ENCODE peak calls at places on chromosomes 2 and 18, in six cellular contexts. One of them, this sample, is unnamed.

GRCh38 chr2:219968685-219969345 is 341.4 kb downstream of the SLC4A3 start:
- DNase-seq in Peyer's patch: no peak
- DNase-seq in uterus: no peak
- DNase-seq in HFF-Myc: no peak
- DNase-seq in GM13976: no peak
- DNase-seq in cardiac muscle cell: no peak
- DNase-seq in this sample: peak

GRCh38 chr18:31576670-31577069 is 15.0 kb upstream of the TTR start:
- DNase-seq in cardiac muscle cell: no peak
- DNase-seq in GM13976: no peak
- DNase-seq in Peyer's patch: no peak
- DNase-seq in HFF-Myc: no peak
- DNase-seq in uterus: no peak
- DNase-seq in this sample: no peak

GRCh38 chr2:96106991-96107882 is 9.1 kb downstream of the ADRA2B start:
- DNase-seq in GM13976: no peak
- DNase-seq in HFF-Myc: no peak
- DNase-seq in cardiac muscle cell: no peak
- DNase-seq in Peyer's patch: no peak
- DNase-seq in uterus: no peak
- DNase-seq in this sample: no peak

GRCh38 chr18:23825978-23826405 is 136.7 kb downstream of the LAMA3 start:
- DNase-seq in uterus: peak
- DNase-seq in cardiac muscle cell: peak
- DNase-seq in GM13976: no peak
- DNase-seq in HFF-Myc: no peak
- DNase-seq in Peyer's patch: no peak
- DNase-seq in this sample: peak

GRCh38 chr2:58762176-58762781 is 521.2 kb upstream of the FANCL start:
- DNase-seq in Peyer's patch: peak
- DNase-seq in HFF-Myc: peak
- DNase-seq in GM13976: no peak
- DNase-seq in cardiac muscle cell: peak
- DNase-seq in uterus: no peak
- DNase-seq in this sample: no peak

GRCh38 chr2:72993585-72994280 is 76.4 kb downstream of the EMX1 start:
- DNase-seq in cardiac muscle cell: no peak
- DNase-seq in HFF-Myc: no peak
- DNase-seq in uterus: no peak
- DNase-seq in GM13976: no peak
- DNase-seq in Peyer's patch: peak
- DNase-seq in this sample: no peak

GRCh38 chr2:70509565-70509964 is 44.1 kb downstream of the TGFA start:
- DNase-seq in Peyer's patch: no peak
- DNase-seq in HFF-Myc: no peak
- DNase-seq in cardiac muscle cell: no peak
- DNase-seq in GM13976: no peak
- DNase-seq in uterus: no peak
- DNase-seq in this sample: no peak

GRCh38 chr2:204869142-204869823 is 324.0 kb downstream of the PARD3B start:
- DNase-seq in HFF-Myc: no peak
- DNase-seq in Peyer's patch: no peak
- DNase-seq in cardiac muscle cell: no peak
- DNase-seq in uterus: no peak
- DNase-seq in GM13976: no peak
- DNase-seq in this sample: no peak

GRCh38 chr2:199603748-199604291 is 146.1 kb upstream of the SATB2 start:
- DNase-seq in cardiac muscle cell: peak
- DNase-seq in HFF-Myc: peak
- DNase-seq in Peyer's patch: no peak
- DNase-seq in uterus: no peak
- DNase-seq in GM13976: no peak
- DNase-seq in this sample: no peak

GRCh38 chr18:5142131-5142530 is 54.9 kb downstream of the AKAIN1 start:
- DNase-seq in cardiac muscle cell: no peak
- DNase-seq in uterus: no peak
- DNase-seq in GM13976: no peak
- DNase-seq in HFF-Myc: no peak
- DNase-seq in Peyer's patch: no peak
- DNase-seq in this sample: no peak

GRCh38 chr2:88735133-88735532 is 43.7 kb downstream of the RPIA start:
- DNase-seq in uterus: no peak
- DNase-seq in GM13976: no peak
- DNase-seq in HFF-Myc: peak
- DNase-seq in Peyer's patch: no peak
- DNase-seq in cardiac muscle cell: no peak
- DNase-seq in this sample: no peak

GRCh38 chr2:33267745-33268144 is 208.7 kb upstream of the RASGRP3 start:
- DNase-seq in uterus: no peak
- DNase-seq in GM13976: no peak
- DNase-seq in HFF-Myc: no peak
- DNase-seq in Peyer's patch: no peak
- DNase-seq in cardiac muscle cell: no peak
- DNase-seq in this sample: no peak

GRCh38 chr18:32920796-32921787 is 148.3 kb upstream of the KLHL14 start:
- DNase-seq in uterus: no peak
- DNase-seq in GM13976: no peak
- DNase-seq in HFF-Myc: peak
- DNase-seq in cardiac muscle cell: no peak
- DNase-seq in Peyer's patch: no peak
- DNase-seq in this sample: no peak

GRCh38 chr18:21998531-21998930 is 170.9 kb upstream of the GATA6 start:
- DNase-seq in GM13976: no peak
- DNase-seq in Peyer's patch: no peak
- DNase-seq in cardiac muscle cell: peak
- DNase-seq in uterus: no peak
- DNase-seq in HFF-Myc: no peak
- DNase-seq in this sample: no peak

GRCh38 chr2:217973008-217973787 is 29.6 kb downstream of the TNS1 start:
- DNase-seq in GM13976: no peak
- DNase-seq in HFF-Myc: no peak
- DNase-seq in uterus: no peak
- DNase-seq in cardiac muscle cell: no peak
- DNase-seq in Peyer's patch: no peak
- DNase-seq in this sample: no peak

GRCh38 chr2:196293751-196294486 is 122.5 kb upstream of the STK17B start:
- DNase-seq in cardiac muscle cell: no peak
- DNase-seq in HFF-Myc: no peak
- DNase-seq in GM13976: no peak
- DNase-seq in Peyer's patch: no peak
- DNase-seq in uterus: no peak
- DNase-seq in this sample: no peak

GRCh38 chr2:11175293-11175795 is 20.1 kb downstream of the SLC66A3 start:
- DNase-seq in GM13976: no peak
- DNase-seq in cardiac muscle cell: no peak
- DNase-seq in Peyer's patch: no peak
- DNase-seq in HFF-Myc: no peak
- DNase-seq in uterus: no peak
- DNase-seq in this sample: no peak

DNA sequence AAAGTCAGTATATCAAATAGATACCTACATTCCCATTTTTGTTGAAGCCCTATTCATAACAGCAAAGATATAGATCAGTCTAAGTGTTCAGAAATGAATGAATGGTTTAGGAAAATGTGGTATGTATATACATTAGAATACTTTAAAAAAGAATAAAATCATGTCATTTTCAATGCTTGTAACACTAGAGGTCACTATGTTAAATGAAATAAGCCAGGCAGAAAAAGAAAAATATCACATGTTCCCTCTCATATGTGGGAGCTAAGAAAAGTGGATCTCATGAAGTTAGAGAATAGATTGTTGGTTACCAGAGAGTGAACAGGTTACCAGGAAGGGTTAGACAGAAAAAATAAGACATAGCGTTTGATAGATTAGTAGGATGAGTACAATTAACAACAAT is 1111.0 kb upstream of the SLC39A10 start:
- DNase-seq in Peyer's patch: no peak
- DNase-seq in HFF-Myc: no peak
- DNase-seq in cardiac muscle cell: no peak
- DNase-seq in GM13976: no peak
- DNase-seq in uterus: no peak
- DNase-seq in this sample: no peak
- TF ChIP-seq CTCF in Peyer's patch: no peak
- TF ChIP-seq CTCF in HFF-Myc: no peak
- TF ChIP-seq CTCF in cardiac muscle cell: no peak
- TF ChIP-seq CTCF in GM13976: no peak
- TF ChIP-seq CTCF in uterus: no peak
- TF ChIP-seq CTCF in this sample: no peak

GRCh38 chr2:24228470-24228869 is 53.6 kb downstream of the FAM228A start:
- DNase-seq in HFF-Myc: no peak
- DNase-seq in Peyer's patch: no peak
- DNase-seq in GM13976: peak
- DNase-seq in uterus: no peak
- DNase-seq in cardiac muscle cell: peak
- DNase-seq in this sample: no peak
- TF ChIP-seq CTCF in HFF-Myc: peak
- TF ChIP-seq CTCF in Peyer's patch: no peak
- TF ChIP-seq CTCF in GM13976: no peak
- TF ChIP-seq CTCF in uterus: no peak
- TF ChIP-seq CTCF in cardiac muscle cell: peak
- TF ChIP-seq CTCF in this sample: peak

DNA sequence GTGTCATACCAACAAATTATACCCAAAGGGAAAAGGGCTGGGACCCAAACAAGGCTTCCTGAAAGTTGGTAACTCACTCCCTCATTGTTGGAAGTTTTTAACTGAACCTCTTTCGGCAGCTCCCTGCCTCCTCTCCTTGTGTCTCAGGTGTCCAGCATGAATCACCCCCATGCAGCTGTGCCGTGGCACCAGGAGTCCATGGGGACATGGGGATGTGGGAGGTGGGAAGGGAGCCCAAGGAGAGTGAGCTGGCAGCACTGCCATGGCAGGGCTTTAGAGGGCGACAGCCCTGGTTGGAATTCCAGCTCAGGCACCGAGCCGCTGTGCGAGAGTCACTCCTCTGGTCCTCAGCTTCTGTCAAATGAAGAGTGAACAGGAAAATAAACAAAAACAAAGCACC is 12.5 kb upstream of the GYPC start:
- DNase-seq in Peyer's patch: no peak
- DNase-seq in GM13976: no peak
- DNase-seq in cardiac muscle cell: no peak
- DNase-seq in HFF-Myc: no peak
- DNase-seq in uterus: no peak
- DNase-seq in this sample: peak
- TF ChIP-seq CTCF in Peyer's patch: no peak
- TF ChIP-seq CTCF in GM13976: no peak
- TF ChIP-seq CTCF in cardiac muscle cell: no peak
- TF ChIP-seq CTCF in HFF-Myc: no peak
- TF ChIP-seq CTCF in uterus: no peak
- TF ChIP-seq CTCF in this sample: no peak

GRCh38 chr2:30136729-30137444 is 9.9 kb upstream of the YPEL5 start:
- DNase-seq in uterus: no peak
- DNase-seq in cardiac muscle cell: no peak
- DNase-seq in Peyer's patch: no peak
- DNase-seq in GM13976: no peak
- DNase-seq in HFF-Myc: no peak
- DNase-seq in this sample: no peak

GRCh38 chr2:30135541-30135940 is 11.3 kb upstream of the YPEL5 start:
- DNase-seq in cardiac muscle cell: no peak
- DNase-seq in HFF-Myc: no peak
- DNase-seq in Peyer's patch: no peak
- DNase-seq in GM13976: no peak
- DNase-seq in uterus: no peak
- DNase-seq in this sample: no peak

GRCh38 chr2:30139131-30139870 is 7.5 kb upstream of the YPEL5 start:
- DNase-seq in cardiac muscle cell: no peak
- DNase-seq in Peyer's patch: peak
- DNase-seq in HFF-Myc: no peak
- DNase-seq in uterus: no peak
- DNase-seq in GM13976: no peak
- DNase-seq in this sample: no peak

DNA sequence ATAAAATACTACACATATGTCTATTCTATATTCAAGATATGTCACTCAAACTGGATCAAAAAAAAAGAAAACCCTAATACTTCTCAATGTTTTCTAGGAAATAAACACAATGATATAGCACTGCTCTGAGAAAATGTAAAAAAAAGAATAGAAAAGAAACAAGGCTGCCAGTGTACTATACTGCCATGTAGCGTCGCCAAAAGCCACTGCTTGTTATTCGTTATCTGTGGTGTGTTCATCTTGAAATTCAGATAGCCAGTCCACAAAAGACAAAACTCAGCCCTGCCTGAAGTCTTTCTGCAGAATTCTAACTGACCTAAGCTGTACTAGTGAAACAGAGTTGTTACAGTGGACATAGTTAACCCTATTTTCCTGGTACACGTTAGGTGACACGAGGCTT is 12.2 kb upstream of the YPEL5 start:
- DNase-seq in HFF-Myc: no peak
- DNase-seq in uterus: no peak
- DNase-seq in Peyer's patch: no peak
- DNase-seq in cardiac muscle cell: no peak
- DNase-seq in GM13976: no peak
- DNase-seq in this sample: no peak
- TF ChIP-seq CTCF in HFF-Myc: no peak
- TF ChIP-seq CTCF in uterus: no peak
- TF ChIP-seq CTCF in Peyer's patch: no peak
- TF ChIP-seq CTCF in cardiac muscle cell: no peak
- TF ChIP-seq CTCF in GM13976: no peak
- TF ChIP-seq CTCF in this sample: no peak

GRCh38 chr2:141889788-141890187 is 241.0 kb downstream of the LRP1B start:
- DNase-seq in HFF-Myc: no peak
- DNase-seq in Peyer's patch: no peak
- DNase-seq in uterus: no peak
- DNase-seq in GM13976: no peak
- DNase-seq in cardiac muscle cell: no peak
- DNase-seq in this sample: no peak
- TF ChIP-seq CTCF in HFF-Myc: no peak
- TF ChIP-seq CTCF in Peyer's patch: no peak
- TF ChIP-seq CTCF in uterus: no peak
- TF ChIP-seq CTCF in GM13976: no peak
- TF ChIP-seq CTCF in cardiac muscle cell: no peak
- TF ChIP-seq CTCF in this sample: no peak

GRCh38 chr2:165827219-165827920 is 33.3 kb upstream of the GALNT3 start:
- DNase-seq in Peyer's patch: no peak
- DNase-seq in cardiac muscle cell: no peak
- DNase-seq in GM13976: no peak
- DNase-seq in HFF-Myc: no peak
- DNase-seq in uterus: no peak
- DNase-seq in this sample: no peak
- TF ChIP-seq CTCF in Peyer's patch: no peak
- TF ChIP-seq CTCF in cardiac muscle cell: no peak
- TF ChIP-seq CTCF in GM13976: no peak
- TF ChIP-seq CTCF in HFF-Myc: no peak
- TF ChIP-seq CTCF in uterus: no peak
- TF ChIP-seq CTCF in this sample: no peak

GRCh38 chr2:164841719-164842623 is at the start of gene COBLL1:
- DNase-seq in HFF-Myc: peak
- DNase-seq in Peyer's patch: peak
- DNase-seq in uterus: peak
- DNase-seq in cardiac muscle cell: peak
- DNase-seq in GM13976: peak
- DNase-seq in this sample: peak
- TF ChIP-seq CTCF in HFF-Myc: peak
- TF ChIP-seq CTCF in Peyer's patch: peak
- TF ChIP-seq CTCF in uterus: peak
- TF ChIP-seq CTCF in cardiac muscle cell: peak
- TF ChIP-seq CTCF in GM13976: peak
- TF ChIP-seq CTCF in this sample: peak

GRCh38 chr2:15527074-15527739 is 33.9 kb downstream of the NBAS start:
- DNase-seq in GM13976: no peak
- DNase-seq in Peyer's patch: no peak
- DNase-seq in cardiac muscle cell: no peak
- DNase-seq in uterus: no peak
- DNase-seq in HFF-Myc: no peak
- DNase-seq in this sample: no peak
- TF ChIP-seq CTCF in GM13976: no peak
- TF ChIP-seq CTCF in Peyer's patch: no peak
- TF ChIP-seq CTCF in cardiac muscle cell: no peak
- TF ChIP-seq CTCF in uterus: no peak
- TF ChIP-seq CTCF in HFF-Myc: no peak
- TF ChIP-seq CTCF in this sample: no peak